ENCODE peak calls at places on chromosome 17, in six cellular contexts. One of them, this sample, is unnamed.
A peak's percentile ranks its signal among the peaks of the same experiment; 100 is the strongest.

GRCh38 chr17:82871056-82871775 is 31.4 kb upstream of the ZNF750 start:
- DNase-seq in stimulated activated CD8-positive, alpha-beta memory T cell treated with anti-CD3 and anti-CD28 coated beads, Interleukin-2, amount 100 ng/mL, for 1 hour: no peak
- DNase-seq in small intestine: no peak
- DNase-seq in AG09319: no peak
- DNase-seq in stimulated activated CD4-positive, alpha-beta T cell treated with anti-CD3 and anti-CD28 coated beads, Interleukin-15, amount 100 ng/mL, for 1 hour: no peak
- DNase-seq in activated T-cell treated with anti-CD3 and anti-CD28 coated beads, Interleukin-2, amount 50 U/mL, for 24 hours: no peak
- DNase-seq in this sample: no peak

GRCh38 chr17:19331134-19331533 is 31.4 kb downstream of the B9D1 start:
- DNase-seq in stimulated activated CD8-positive, alpha-beta memory T cell treated with anti-CD3 and anti-CD28 coated beads, Interleukin-2, amount 100 ng/mL, for 1 hour: no peak
- DNase-seq in small intestine: no peak
- DNase-seq in AG09319: no peak
- DNase-seq in stimulated activated CD4-positive, alpha-beta T cell treated with anti-CD3 and anti-CD28 coated beads, Interleukin-15, amount 100 ng/mL, for 1 hour: no peak
- DNase-seq in activated T-cell treated with anti-CD3 and anti-CD28 coated beads, Interleukin-2, amount 50 U/mL, for 24 hours: no peak
- DNase-seq in this sample: no peak

GRCh38 chr17:750431-751037 is 1.5 kb downstream of the GEMIN4 start:
- DNase-seq in stimulated activated CD8-positive, alpha-beta memory T cell treated with anti-CD3 and anti-CD28 coated beads, Interleukin-2, amount 100 ng/mL, for 1 hour: no peak
- DNase-seq in small intestine: no peak
- DNase-seq in AG09319: no peak
- DNase-seq in stimulated activated CD4-positive, alpha-beta T cell treated with anti-CD3 and anti-CD28 coated beads, Interleukin-15, amount 100 ng/mL, for 1 hour: no peak
- DNase-seq in activated T-cell treated with anti-CD3 and anti-CD28 coated beads, Interleukin-2, amount 50 U/mL, for 24 hours: no peak
- DNase-seq in this sample: no peak

GRCh38 chr17:5759501-5759925 is 175.2 kb upstream of the NLRP1 start:
- DNase-seq in stimulated activated CD8-positive, alpha-beta memory T cell treated with anti-CD3 and anti-CD28 coated beads, Interleukin-2, amount 100 ng/mL, for 1 hour: no peak
- DNase-seq in small intestine: no peak
- DNase-seq in AG09319: no peak
- DNase-seq in stimulated activated CD4-positive, alpha-beta T cell treated with anti-CD3 and anti-CD28 coated beads, Interleukin-15, amount 100 ng/mL, for 1 hour: no peak
- DNase-seq in activated T-cell treated with anti-CD3 and anti-CD28 coated beads, Interleukin-2, amount 50 U/mL, for 24 hours: no peak
- DNase-seq in this sample: no peak

GRCh38 chr17:72732893-72733618 is 359.4 kb downstream of the SLC39A11 start:
- DNase-seq in stimulated activated CD8-positive, alpha-beta memory T cell treated with anti-CD3 and anti-CD28 coated beads, Interleukin-2, amount 100 ng/mL, for 1 hour: no peak
- DNase-seq in small intestine: peak; percentile 27
- DNase-seq in AG09319: no peak
- DNase-seq in stimulated activated CD4-positive, alpha-beta T cell treated with anti-CD3 and anti-CD28 coated beads, Interleukin-15, amount 100 ng/mL, for 1 hour: no peak
- DNase-seq in activated T-cell treated with anti-CD3 and anti-CD28 coated beads, Interleukin-2, amount 50 U/mL, for 24 hours: no peak
- DNase-seq in this sample: no peak

GRCh38 chr17:61827649-61828395 is 35.5 kb downstream of the BRIP1 start:
- DNase-seq in stimulated activated CD8-positive, alpha-beta memory T cell treated with anti-CD3 and anti-CD28 coated beads, Interleukin-2, amount 100 ng/mL, for 1 hour: no peak
- DNase-seq in small intestine: no peak
- DNase-seq in AG09319: no peak
- DNase-seq in stimulated activated CD4-positive, alpha-beta T cell treated with anti-CD3 and anti-CD28 coated beads, Interleukin-15, amount 100 ng/mL, for 1 hour: no peak
- DNase-seq in activated T-cell treated with anti-CD3 and anti-CD28 coated beads, Interleukin-2, amount 50 U/mL, for 24 hours: no peak
- DNase-seq in this sample: no peak

GRCh38 chr17:46851029-46851741 is at the start of gene WNT9B:
- DNase-seq in stimulated activated CD8-positive, alpha-beta memory T cell treated with anti-CD3 and anti-CD28 coated beads, Interleukin-2, amount 100 ng/mL, for 1 hour: no peak
- DNase-seq in small intestine: peak; percentile 89
- DNase-seq in AG09319: no peak
- DNase-seq in stimulated activated CD4-positive, alpha-beta T cell treated with anti-CD3 and anti-CD28 coated beads, Interleukin-15, amount 100 ng/mL, for 1 hour: no peak
- DNase-seq in activated T-cell treated with anti-CD3 and anti-CD28 coated beads, Interleukin-2, amount 50 U/mL, for 24 hours: no peak
- DNase-seq in this sample: no peak

GRCh38 chr17:59372138-59372751 is 40.8 kb downstream of the YPEL2 start:
- DNase-seq in stimulated activated CD8-positive, alpha-beta memory T cell treated with anti-CD3 and anti-CD28 coated beads, Interleukin-2, amount 100 ng/mL, for 1 hour: no peak
- DNase-seq in small intestine: peak; percentile 45
- DNase-seq in AG09319: peak; percentile 67
- DNase-seq in stimulated activated CD4-positive, alpha-beta T cell treated with anti-CD3 and anti-CD28 coated beads, Interleukin-15, amount 100 ng/mL, for 1 hour: no peak
- DNase-seq in activated T-cell treated with anti-CD3 and anti-CD28 coated beads, Interleukin-2, amount 50 U/mL, for 24 hours: no peak
- DNase-seq in this sample: no peak

GRCh38 chr17:78644971-78645370 is 67.8 kb upstream of the DNAH17 start:
- DNase-seq in stimulated activated CD8-positive, alpha-beta memory T cell treated with anti-CD3 and anti-CD28 coated beads, Interleukin-2, amount 100 ng/mL, for 1 hour: no peak
- DNase-seq in small intestine: no peak
- DNase-seq in AG09319: no peak
- DNase-seq in stimulated activated CD4-positive, alpha-beta T cell treated with anti-CD3 and anti-CD28 coated beads, Interleukin-15, amount 100 ng/mL, for 1 hour: no peak
- DNase-seq in activated T-cell treated with anti-CD3 and anti-CD28 coated beads, Interleukin-2, amount 50 U/mL, for 24 hours: no peak
- DNase-seq in this sample: no peak

GRCh38 chr17:38351412-38352222 is at the start of gene SOCS7:
- DNase-seq in stimulated activated CD8-positive, alpha-beta memory T cell treated with anti-CD3 and anti-CD28 coated beads, Interleukin-2, amount 100 ng/mL, for 1 hour: peak; percentile 84
- DNase-seq in small intestine: peak; percentile 91
- DNase-seq in AG09319: peak; percentile 74
- DNase-seq in stimulated activated CD4-positive, alpha-beta T cell treated with anti-CD3 and anti-CD28 coated beads, Interleukin-15, amount 100 ng/mL, for 1 hour: peak; percentile 93
- DNase-seq in activated T-cell treated with anti-CD3 and anti-CD28 coated beads, Interleukin-2, amount 50 U/mL, for 24 hours: peak; percentile 96
- DNase-seq in this sample: peak; percentile 90

GRCh38 chr17:47693667-47694017 is 319 bp upstream of the TBKBP1 start:
- DNase-seq in stimulated activated CD8-positive, alpha-beta memory T cell treated with anti-CD3 and anti-CD28 coated beads, Interleukin-2, amount 100 ng/mL, for 1 hour: no peak
- DNase-seq in small intestine: no peak
- DNase-seq in AG09319: no peak
- DNase-seq in stimulated activated CD4-positive, alpha-beta T cell treated with anti-CD3 and anti-CD28 coated beads, Interleukin-15, amount 100 ng/mL, for 1 hour: no peak
- DNase-seq in activated T-cell treated with anti-CD3 and anti-CD28 coated beads, Interleukin-2, amount 50 U/mL, for 24 hours: peak; percentile 64
- DNase-seq in this sample: no peak

GRCh38 chr17:50117202-50118040 is 12.5 kb downstream of the SAMD14 start:
- DNase-seq in stimulated activated CD8-positive, alpha-beta memory T cell treated with anti-CD3 and anti-CD28 coated beads, Interleukin-2, amount 100 ng/mL, for 1 hour: peak; percentile 48
- DNase-seq in small intestine: peak; percentile 55
- DNase-seq in AG09319: no peak
- DNase-seq in stimulated activated CD4-positive, alpha-beta T cell treated with anti-CD3 and anti-CD28 coated beads, Interleukin-15, amount 100 ng/mL, for 1 hour: peak; percentile 58
- DNase-seq in activated T-cell treated with anti-CD3 and anti-CD28 coated beads, Interleukin-2, amount 50 U/mL, for 24 hours: peak; percentile 78
- DNase-seq in this sample: peak; percentile 66

GRCh38 chr17:81464586-81464985 is 48.0 kb downstream of the ACTG1 start:
- DNase-seq in stimulated activated CD8-positive, alpha-beta memory T cell treated with anti-CD3 and anti-CD28 coated beads, Interleukin-2, amount 100 ng/mL, for 1 hour: no peak
- DNase-seq in small intestine: no peak
- DNase-seq in AG09319: no peak
- DNase-seq in stimulated activated CD4-positive, alpha-beta T cell treated with anti-CD3 and anti-CD28 coated beads, Interleukin-15, amount 100 ng/mL, for 1 hour: no peak
- DNase-seq in activated T-cell treated with anti-CD3 and anti-CD28 coated beads, Interleukin-2, amount 50 U/mL, for 24 hours: no peak
- DNase-seq in this sample: no peak

GRCh38 chr17:48002208-48002919 is 31.5 kb downstream of the CDK5RAP3 start:
- DNase-seq in stimulated activated CD8-positive, alpha-beta memory T cell treated with anti-CD3 and anti-CD28 coated beads, Interleukin-2, amount 100 ng/mL, for 1 hour: no peak
- DNase-seq in small intestine: no peak
- DNase-seq in AG09319: peak; percentile 68
- DNase-seq in stimulated activated CD4-positive, alpha-beta T cell treated with anti-CD3 and anti-CD28 coated beads, Interleukin-15, amount 100 ng/mL, for 1 hour: no peak
- DNase-seq in activated T-cell treated with anti-CD3 and anti-CD28 coated beads, Interleukin-2, amount 50 U/mL, for 24 hours: no peak
- DNase-seq in this sample: no peak

GRCh38 chr17:80871341-80871740 is 120.3 kb upstream of the CHMP6 start:
- DNase-seq in stimulated activated CD8-positive, alpha-beta memory T cell treated with anti-CD3 and anti-CD28 coated beads, Interleukin-2, amount 100 ng/mL, for 1 hour: no peak
- DNase-seq in small intestine: no peak
- DNase-seq in AG09319: no peak
- DNase-seq in stimulated activated CD4-positive, alpha-beta T cell treated with anti-CD3 and anti-CD28 coated beads, Interleukin-15, amount 100 ng/mL, for 1 hour: no peak
- DNase-seq in activated T-cell treated with anti-CD3 and anti-CD28 coated beads, Interleukin-2, amount 50 U/mL, for 24 hours: no peak
- DNase-seq in this sample: no peak

GRCh38 chr17:12230411-12230810 is 209.7 kb downstream of the MAP2K4 start:
- DNase-seq in stimulated activated CD8-positive, alpha-beta memory T cell treated with anti-CD3 and anti-CD28 coated beads, Interleukin-2, amount 100 ng/mL, for 1 hour: no peak
- DNase-seq in small intestine: no peak
- DNase-seq in AG09319: no peak
- DNase-seq in stimulated activated CD4-positive, alpha-beta T cell treated with anti-CD3 and anti-CD28 coated beads, Interleukin-15, amount 100 ng/mL, for 1 hour: no peak
- DNase-seq in activated T-cell treated with anti-CD3 and anti-CD28 coated beads, Interleukin-2, amount 50 U/mL, for 24 hours: no peak
- DNase-seq in this sample: no peak

GRCh38 chr17:80501739-80502577 is 25.6 kb upstream of the NPTX1 start:
- DNase-seq in stimulated activated CD8-positive, alpha-beta memory T cell treated with anti-CD3 and anti-CD28 coated beads, Interleukin-2, amount 100 ng/mL, for 1 hour: no peak
- DNase-seq in small intestine: no peak
- DNase-seq in AG09319: no peak
- DNase-seq in stimulated activated CD4-positive, alpha-beta T cell treated with anti-CD3 and anti-CD28 coated beads, Interleukin-15, amount 100 ng/mL, for 1 hour: no peak
- DNase-seq in activated T-cell treated with anti-CD3 and anti-CD28 coated beads, Interleukin-2, amount 50 U/mL, for 24 hours: no peak
- DNase-seq in this sample: no peak

GRCh38 chr17:51119415-51120356 is 982 bp downstream of the SPAG9 start:
- DNase-seq in stimulated activated CD8-positive, alpha-beta memory T cell treated with anti-CD3 and anti-CD28 coated beads, Interleukin-2, amount 100 ng/mL, for 1 hour: peak; percentile 11
- DNase-seq in small intestine: peak; percentile 58
- DNase-seq in AG09319: no peak
- DNase-seq in stimulated activated CD4-positive, alpha-beta T cell treated with anti-CD3 and anti-CD28 coated beads, Interleukin-15, amount 100 ng/mL, for 1 hour: no peak
- DNase-seq in activated T-cell treated with anti-CD3 and anti-CD28 coated beads, Interleukin-2, amount 50 U/mL, for 24 hours: peak; percentile 63
- DNase-seq in this sample: no peak

GRCh38 chr17:43917348-43918025 is 10.2 kb upstream of the MPP2 start:
- DNase-seq in stimulated activated CD8-positive, alpha-beta memory T cell treated with anti-CD3 and anti-CD28 coated beads, Interleukin-2, amount 100 ng/mL, for 1 hour: no peak
- DNase-seq in small intestine: peak; percentile 58
- DNase-seq in AG09319: no peak
- DNase-seq in stimulated activated CD4-positive, alpha-beta T cell treated with anti-CD3 and anti-CD28 coated beads, Interleukin-15, amount 100 ng/mL, for 1 hour: peak; percentile 34
- DNase-seq in activated T-cell treated with anti-CD3 and anti-CD28 coated beads, Interleukin-2, amount 50 U/mL, for 24 hours: peak; percentile 75
- DNase-seq in this sample: no peak

GRCh38 chr17:41748275-41748674 is 13.8 kb upstream of the HAP1 start:
- DNase-seq in stimulated activated CD8-positive, alpha-beta memory T cell treated with anti-CD3 and anti-CD28 coated beads, Interleukin-2, amount 100 ng/mL, for 1 hour: no peak
- DNase-seq in small intestine: peak; percentile 46
- DNase-seq in AG09319: no peak
- DNase-seq in stimulated activated CD4-positive, alpha-beta T cell treated with anti-CD3 and anti-CD28 coated beads, Interleukin-15, amount 100 ng/mL, for 1 hour: no peak
- DNase-seq in activated T-cell treated with anti-CD3 and anti-CD28 coated beads, Interleukin-2, amount 50 U/mL, for 24 hours: no peak
- DNase-seq in this sample: no peak

GRCh38 chr17:79741751-79742588 is 11.2 kb downstream of the ENPP7 start:
- DNase-seq in stimulated activated CD8-positive, alpha-beta memory T cell treated with anti-CD3 and anti-CD28 coated beads, Interleukin-2, amount 100 ng/mL, for 1 hour: peak; percentile 44
- DNase-seq in small intestine: peak; percentile 73
- DNase-seq in AG09319: no peak
- DNase-seq in stimulated activated CD4-positive, alpha-beta T cell treated with anti-CD3 and anti-CD28 coated beads, Interleukin-15, amount 100 ng/mL, for 1 hour: peak; percentile 70
- DNase-seq in activated T-cell treated with anti-CD3 and anti-CD28 coated beads, Interleukin-2, amount 50 U/mL, for 24 hours: peak; percentile 85
- DNase-seq in this sample: peak; percentile 71

GRCh38 chr17:64253470-64253869 is 9.6 kb downstream of the TEX2 start:
- DNase-seq in stimulated activated CD8-positive, alpha-beta memory T cell treated with anti-CD3 and anti-CD28 coated beads, Interleukin-2, amount 100 ng/mL, for 1 hour: no peak
- DNase-seq in small intestine: no peak
- DNase-seq in AG09319: no peak
- DNase-seq in stimulated activated CD4-positive, alpha-beta T cell treated with anti-CD3 and anti-CD28 coated beads, Interleukin-15, amount 100 ng/mL, for 1 hour: no peak
- DNase-seq in activated T-cell treated with anti-CD3 and anti-CD28 coated beads, Interleukin-2, amount 50 U/mL, for 24 hours: no peak
- DNase-seq in this sample: no peak

GRCh38 chr17:9811086-9811485 is 10.8 kb downstream of the GSG1L2 start:
- DNase-seq in stimulated activated CD8-positive, alpha-beta memory T cell treated with anti-CD3 and anti-CD28 coated beads, Interleukin-2, amount 100 ng/mL, for 1 hour: no peak
- DNase-seq in small intestine: no peak
- DNase-seq in AG09319: no peak
- DNase-seq in stimulated activated CD4-positive, alpha-beta T cell treated with anti-CD3 and anti-CD28 coated beads, Interleukin-15, amount 100 ng/mL, for 1 hour: no peak
- DNase-seq in activated T-cell treated with anti-CD3 and anti-CD28 coated beads, Interleukin-2, amount 50 U/mL, for 24 hours: no peak
- DNase-seq in this sample: no peak

GRCh38 chr17:46167826-46168569 is 25.2 kb downstream of the KANSL1 start:
- DNase-seq in stimulated activated CD8-positive, alpha-beta memory T cell treated with anti-CD3 and anti-CD28 coated beads, Interleukin-2, amount 100 ng/mL, for 1 hour: no peak
- DNase-seq in small intestine: no peak
- DNase-seq in AG09319: no peak
- DNase-seq in stimulated activated CD4-positive, alpha-beta T cell treated with anti-CD3 and anti-CD28 coated beads, Interleukin-15, amount 100 ng/mL, for 1 hour: no peak
- DNase-seq in activated T-cell treated with anti-CD3 and anti-CD28 coated beads, Interleukin-2, amount 50 U/mL, for 24 hours: no peak
- DNase-seq in this sample: no peak

GRCh38 chr17:2396568-2397246 is 4.2 kb downstream of the MNT start:
- DNase-seq in stimulated activated CD8-positive, alpha-beta memory T cell treated with anti-CD3 and anti-CD28 coated beads, Interleukin-2, amount 100 ng/mL, for 1 hour: no peak
- DNase-seq in small intestine: peak; percentile 94
- DNase-seq in AG09319: peak; percentile 95
- DNase-seq in stimulated activated CD4-positive, alpha-beta T cell treated with anti-CD3 and anti-CD28 coated beads, Interleukin-15, amount 100 ng/mL, for 1 hour: peak; percentile 24
- DNase-seq in activated T-cell treated with anti-CD3 and anti-CD28 coated beads, Interleukin-2, amount 50 U/mL, for 24 hours: peak; percentile 70
- DNase-seq in this sample: peak; percentile 81

GRCh38 chr17:38448208-38448776 is 20.0 kb downstream of the ARHGAP23 start:
- DNase-seq in stimulated activated CD8-positive, alpha-beta memory T cell treated with anti-CD3 and anti-CD28 coated beads, Interleukin-2, amount 100 ng/mL, for 1 hour: no peak
- DNase-seq in small intestine: no peak
- DNase-seq in AG09319: no peak
- DNase-seq in stimulated activated CD4-positive, alpha-beta T cell treated with anti-CD3 and anti-CD28 coated beads, Interleukin-15, amount 100 ng/mL, for 1 hour: no peak
- DNase-seq in activated T-cell treated with anti-CD3 and anti-CD28 coated beads, Interleukin-2, amount 50 U/mL, for 24 hours: no peak
- DNase-seq in this sample: no peak

GRCh38 chr17:71632328-71632727 is 488.5 kb upstream of the SOX9 start:
- DNase-seq in stimulated activated CD8-positive, alpha-beta memory T cell treated with anti-CD3 and anti-CD28 coated beads, Interleukin-2, amount 100 ng/mL, for 1 hour: no peak
- DNase-seq in small intestine: peak; percentile 90
- DNase-seq in AG09319: no peak
- DNase-seq in stimulated activated CD4-positive, alpha-beta T cell treated with anti-CD3 and anti-CD28 coated beads, Interleukin-15, amount 100 ng/mL, for 1 hour: no peak
- DNase-seq in activated T-cell treated with anti-CD3 and anti-CD28 coated beads, Interleukin-2, amount 50 U/mL, for 24 hours: no peak
- DNase-seq in this sample: no peak

GRCh38 chr17:53516643-53517042 is 306.1 kb upstream of the KIF2B start:
- DNase-seq in stimulated activated CD8-positive, alpha-beta memory T cell treated with anti-CD3 and anti-CD28 coated beads, Interleukin-2, amount 100 ng/mL, for 1 hour: no peak
- DNase-seq in small intestine: peak; percentile 1
- DNase-seq in AG09319: no peak
- DNase-seq in stimulated activated CD4-positive, alpha-beta T cell treated with anti-CD3 and anti-CD28 coated beads, Interleukin-15, amount 100 ng/mL, for 1 hour: no peak
- DNase-seq in activated T-cell treated with anti-CD3 and anti-CD28 coated beads, Interleukin-2, amount 50 U/mL, for 24 hours: no peak
- DNase-seq in this sample: peak; percentile 18

GRCh38 chr17:81846743-81847689 is 12.2 kb upstream of the PPP1R27 start:
- DNase-seq in stimulated activated CD8-positive, alpha-beta memory T cell treated with anti-CD3 and anti-CD28 coated beads, Interleukin-2, amount 100 ng/mL, for 1 hour: no peak
- DNase-seq in small intestine: no peak
- DNase-seq in AG09319: no peak
- DNase-seq in stimulated activated CD4-positive, alpha-beta T cell treated with anti-CD3 and anti-CD28 coated beads, Interleukin-15, amount 100 ng/mL, for 1 hour: no peak
- DNase-seq in activated T-cell treated with anti-CD3 and anti-CD28 coated beads, Interleukin-2, amount 50 U/mL, for 24 hours: no peak
- DNase-seq in this sample: no peak

GRCh38 chr17:2058521-2059124 is 3.7 kb downstream of the HIC1 start:
- DNase-seq in stimulated activated CD8-positive, alpha-beta memory T cell treated with anti-CD3 and anti-CD28 coated beads, Interleukin-2, amount 100 ng/mL, for 1 hour: peak; percentile 47
- DNase-seq in small intestine: peak; percentile 76
- DNase-seq in AG09319: no peak
- DNase-seq in stimulated activated CD4-positive, alpha-beta T cell treated with anti-CD3 and anti-CD28 coated beads, Interleukin-15, amount 100 ng/mL, for 1 hour: peak; percentile 59
- DNase-seq in activated T-cell treated with anti-CD3 and anti-CD28 coated beads, Interleukin-2, amount 50 U/mL, for 24 hours: peak; percentile 81
- DNase-seq in this sample: no peak

GRCh38 chr17:78075545-78075944 is 53.0 kb downstream of the TMC6 start:
- DNase-seq in stimulated activated CD8-positive, alpha-beta memory T cell treated with anti-CD3 and anti-CD28 coated beads, Interleukin-2, amount 100 ng/mL, for 1 hour: no peak
- DNase-seq in small intestine: no peak
- DNase-seq in AG09319: no peak
- DNase-seq in stimulated activated CD4-positive, alpha-beta T cell treated with anti-CD3 and anti-CD28 coated beads, Interleukin-15, amount 100 ng/mL, for 1 hour: no peak
- DNase-seq in activated T-cell treated with anti-CD3 and anti-CD28 coated beads, Interleukin-2, amount 50 U/mL, for 24 hours: no peak
- DNase-seq in this sample: no peak

GRCh38 chr17:17681187-17681743 is at the start of gene RAI1:
- DNase-seq in stimulated activated CD8-positive, alpha-beta memory T cell treated with anti-CD3 and anti-CD28 coated beads, Interleukin-2, amount 100 ng/mL, for 1 hour: peak; percentile 56
- DNase-seq in small intestine: peak; percentile 68
- DNase-seq in AG09319: peak; percentile 60
- DNase-seq in stimulated activated CD4-positive, alpha-beta T cell treated with anti-CD3 and anti-CD28 coated beads, Interleukin-15, amount 100 ng/mL, for 1 hour: peak; percentile 71
- DNase-seq in activated T-cell treated with anti-CD3 and anti-CD28 coated beads, Interleukin-2, amount 50 U/mL, for 24 hours: peak; percentile 85
- DNase-seq in this sample: peak; percentile 88

GRCh38 chr17:60535382-60536279 is 9.6 kb upstream of the APPBP2 start:
- DNase-seq in stimulated activated CD8-positive, alpha-beta memory T cell treated with anti-CD3 and anti-CD28 coated beads, Interleukin-2, amount 100 ng/mL, for 1 hour: no peak
- DNase-seq in small intestine: no peak
- DNase-seq in AG09319: peak; percentile 62
- DNase-seq in stimulated activated CD4-positive, alpha-beta T cell treated with anti-CD3 and anti-CD28 coated beads, Interleukin-15, amount 100 ng/mL, for 1 hour: no peak
- DNase-seq in activated T-cell treated with anti-CD3 and anti-CD28 coated beads, Interleukin-2, amount 50 U/mL, for 24 hours: no peak
- DNase-seq in this sample: no peak

GRCh38 chr17:74274703-74275340 is 788 bp downstream of the DNAI2 start:
- DNase-seq in stimulated activated CD8-positive, alpha-beta memory T cell treated with anti-CD3 and anti-CD28 coated beads, Interleukin-2, amount 100 ng/mL, for 1 hour: no peak
- DNase-seq in small intestine: peak; percentile 40
- DNase-seq in AG09319: no peak
- DNase-seq in stimulated activated CD4-positive, alpha-beta T cell treated with anti-CD3 and anti-CD28 coated beads, Interleukin-15, amount 100 ng/mL, for 1 hour: no peak
- DNase-seq in activated T-cell treated with anti-CD3 and anti-CD28 coated beads, Interleukin-2, amount 50 U/mL, for 24 hours: no peak
- DNase-seq in this sample: no peak